ENCODE peak calls at places on chromosomes 5 and 9, in five cellular contexts. V is H54, Z is ovary, T is spleen, Q is GM12891. W is an unnamed sample.

GRCh38 chr9:126471084-126471611 is 142.6 kb upstream of the LMX1B start:
- DNase-seq in T (peak; percentile 91), Q (peak; percentile 40), V (no peak), Z (peak; percentile 40), W (peak; percentile 89)

GRCh38 chr5:170611446-170612088 is 107.7 kb downstream of the KCNIP1 start:
- DNase-seq in T (peak; percentile 35), V (no peak), Z (no peak), Q (no peak), W (no peak)

GRCh38 chr5:63310644-63311043 is 651.6 kb downstream of the HTR1A start:
- DNase-seq in Z (no peak), Q (no peak), T (no peak), V (no peak), W (no peak)

GRCh38 chr9:1047605-1048235 is 2.4 kb upstream of the DMRT2 start:
- DNase-seq in V (no peak), Z (no peak), T (no peak), Q (no peak), W (peak; percentile 82)

GRCh38 chr9:111316796-111317195 is 13.2 kb downstream of the OR2K2 start:
- DNase-seq in Z (no peak), Q (no peak), V (no peak), T (no peak), W (no peak)

GRCh38 chr9:95131023-95131943 is 186.2 kb downstream of the FANCC start:
- DNase-seq in Q (peak; percentile 47), T (no peak), Z (peak; percentile 66), V (peak; percentile 81), W (no peak)

GRCh38 chr5:157308826-157309465 is 43.0 kb downstream of the CYFIP2 start:
- DNase-seq in Q (no peak), Z (no peak), T (no peak), V (no peak), W (no peak)

GRCh38 chr9:87597710-87598200 is 100.1 kb downstream of the DAPK1 start:
- DNase-seq in T (no peak), Q (no peak), Z (no peak), V (no peak), W (no peak)

GRCh38 chr9:74952281-74953151 is at the start of gene C9orf40:
- DNase-seq in T (peak; percentile 100), V (peak; percentile 95), Q (peak; percentile 68), Z (peak; percentile 86), W (peak; percentile 93)
- TF ChIP-seq POLR2A in T (no peak), V (peak; percentile 72), Q (peak; percentile 11), Z (peak; percentile 34), W (no peak)

GRCh38 chr5:118921946-118922345 is 66.4 kb downstream of the DTWD2 start:
- DNase-seq in Z (no peak), V (no peak), Q (no peak), T (no peak), W (no peak)
- TF ChIP-seq POLR2A in Z (no peak), V (no peak), Q (no peak), T (no peak), W (no peak)

GRCh38 chr9:92293452-92294296 is at the start of gene IARS1:
- DNase-seq in Z (peak; percentile 97), Q (peak; percentile 81), V (peak; percentile 96), T (peak; percentile 98), W (peak; percentile 99)
- TF ChIP-seq POLR2A in Z (peak; percentile 64), Q (peak; percentile 96), V (peak; percentile 90), T (no peak), W (peak; percentile 33)

GRCh38 chr5:65102826-65103673 is 334.3 kb downstream of the CWC27 start:
- DNase-seq in Q (peak; percentile 50), T (peak; percentile 88), V (no peak), Z (peak; percentile 58), W (no peak)

GRCh38 chr5:65103674-65104035 is 334.9 kb downstream of the CWC27 start:
- DNase-seq in V (no peak), Q (no peak), Z (no peak), T (no peak), W (no peak)

GRCh38 chr5:65101706-65102105 is 333.0 kb downstream of the CWC27 start:
- DNase-seq in Q (no peak), Z (no peak), T (no peak), V (no peak), W (no peak)

GRCh38 chr5:65102501-65102825 is 333.7 kb downstream of the CWC27 start:
- DNase-seq in Q (no peak), Z (no peak), T (no peak), V (no peak), W (no peak)

DNA sequence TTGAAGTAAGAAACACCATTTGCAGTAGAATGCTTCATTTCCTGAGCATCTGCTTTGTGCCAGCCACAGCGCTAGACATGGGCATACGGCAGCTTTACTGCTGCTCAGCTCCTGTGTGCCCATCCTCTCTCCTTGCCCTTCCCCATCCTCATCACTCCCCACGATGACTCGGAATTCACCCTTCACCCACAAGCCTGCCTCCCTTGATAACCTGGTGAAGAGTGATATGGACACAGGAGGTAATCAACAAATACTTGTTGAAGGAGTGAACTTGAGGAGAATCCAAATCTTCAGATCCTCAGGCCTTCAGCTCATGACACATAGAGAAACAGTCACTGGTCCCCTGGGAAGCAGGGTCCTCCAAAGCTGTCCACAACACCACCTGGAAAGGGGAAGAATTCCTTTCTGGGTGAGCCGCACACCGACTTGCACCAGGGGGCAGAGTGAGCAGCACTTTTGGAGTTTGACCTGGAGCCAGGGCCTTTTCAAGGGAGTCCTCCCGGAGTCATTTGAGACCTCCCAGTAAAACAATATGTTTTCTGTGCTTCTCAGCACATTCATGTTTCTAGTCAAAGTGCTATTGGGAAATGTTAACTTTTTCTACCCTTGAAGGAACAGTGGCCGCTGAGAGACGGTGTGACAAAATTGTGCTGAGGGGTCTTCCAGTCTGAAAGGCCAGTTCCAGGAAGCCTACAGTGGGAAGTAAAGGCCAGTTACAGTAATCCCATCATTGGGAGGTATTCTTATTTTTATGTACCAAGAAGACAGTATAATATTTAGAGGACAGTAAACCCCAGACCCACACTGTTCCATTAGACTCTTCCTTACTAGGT is 332.3 kb downstream of the CWC27 start:
- DNase-seq in T (no peak), V (peak; percentile 81), Z (peak; percentile 63), Q (no peak), W (no peak)
- TF ChIP-seq POLR2A in T (no peak), V (no peak), Z (no peak), Q (no peak), W (no peak)

DNA sequence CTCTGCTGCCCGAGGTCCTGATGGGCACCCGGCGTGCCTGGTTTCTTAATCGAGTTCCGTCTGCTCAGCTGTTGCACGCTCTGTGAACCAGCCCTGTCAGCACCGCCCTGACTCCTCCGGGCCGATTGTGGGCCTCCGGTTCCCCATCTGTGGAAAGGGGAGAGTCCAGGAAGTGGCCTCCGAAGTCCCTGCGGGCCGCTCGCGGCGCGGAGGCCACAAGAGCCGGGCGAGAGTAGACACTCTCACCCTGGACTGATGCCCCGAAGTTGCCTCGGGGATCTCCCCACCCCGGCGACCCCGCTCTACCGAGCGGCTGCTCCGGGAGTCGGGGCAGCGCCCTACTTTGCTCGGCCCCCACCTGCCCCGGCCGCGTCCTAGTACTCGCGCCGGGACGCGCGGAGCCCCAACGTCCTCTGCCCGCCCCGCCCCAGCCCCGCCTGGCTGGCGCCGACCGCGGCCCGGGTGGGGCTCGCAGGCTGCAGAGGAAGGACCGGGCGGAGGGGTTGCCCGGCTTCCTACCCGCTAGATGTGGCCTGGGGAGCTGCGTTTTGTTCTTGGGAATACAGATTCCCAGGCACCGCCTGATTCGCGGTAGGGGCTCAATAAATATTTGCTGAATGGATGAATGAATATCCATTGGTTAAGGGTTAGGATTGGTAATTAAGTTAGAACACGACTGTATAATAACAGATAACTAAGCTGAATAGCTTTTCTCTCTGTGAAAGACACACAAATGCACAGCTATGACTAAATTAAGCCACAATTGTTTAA is 935 bp upstream of the ZNF367 start:
- DNase-seq in Q (peak; percentile 32), T (peak; percentile 95), V (peak; percentile 78), Z (peak; percentile 51), W (peak; percentile 83)
- TF ChIP-seq POLR2A in Q (peak; percentile 31), T (no peak), V (peak; percentile 61), Z (no peak), W (peak; percentile 59)

GRCh38 chr5:172438304-172438652 is 16.0 kb downstream of the SH3PXD2B start:
- DNase-seq in Z (no peak), Q (no peak), V (no peak), T (no peak), W (no peak)

GRCh38 chr5:172436078-172436873 is 18.0 kb downstream of the SH3PXD2B start:
- DNase-seq in T (no peak), V (no peak), Z (no peak), Q (no peak), W (no peak)

GRCh38 chr5:172435362-172436077 is 18.8 kb downstream of the SH3PXD2B start:
- DNase-seq in V (no peak), Z (no peak), T (no peak), Q (no peak), W (no peak)

GRCh38 chr5:172436874-172437369 is 17.4 kb downstream of the SH3PXD2B start:
- DNase-seq in Q (no peak), T (no peak), V (no peak), Z (no peak), W (no peak)

DNA sequence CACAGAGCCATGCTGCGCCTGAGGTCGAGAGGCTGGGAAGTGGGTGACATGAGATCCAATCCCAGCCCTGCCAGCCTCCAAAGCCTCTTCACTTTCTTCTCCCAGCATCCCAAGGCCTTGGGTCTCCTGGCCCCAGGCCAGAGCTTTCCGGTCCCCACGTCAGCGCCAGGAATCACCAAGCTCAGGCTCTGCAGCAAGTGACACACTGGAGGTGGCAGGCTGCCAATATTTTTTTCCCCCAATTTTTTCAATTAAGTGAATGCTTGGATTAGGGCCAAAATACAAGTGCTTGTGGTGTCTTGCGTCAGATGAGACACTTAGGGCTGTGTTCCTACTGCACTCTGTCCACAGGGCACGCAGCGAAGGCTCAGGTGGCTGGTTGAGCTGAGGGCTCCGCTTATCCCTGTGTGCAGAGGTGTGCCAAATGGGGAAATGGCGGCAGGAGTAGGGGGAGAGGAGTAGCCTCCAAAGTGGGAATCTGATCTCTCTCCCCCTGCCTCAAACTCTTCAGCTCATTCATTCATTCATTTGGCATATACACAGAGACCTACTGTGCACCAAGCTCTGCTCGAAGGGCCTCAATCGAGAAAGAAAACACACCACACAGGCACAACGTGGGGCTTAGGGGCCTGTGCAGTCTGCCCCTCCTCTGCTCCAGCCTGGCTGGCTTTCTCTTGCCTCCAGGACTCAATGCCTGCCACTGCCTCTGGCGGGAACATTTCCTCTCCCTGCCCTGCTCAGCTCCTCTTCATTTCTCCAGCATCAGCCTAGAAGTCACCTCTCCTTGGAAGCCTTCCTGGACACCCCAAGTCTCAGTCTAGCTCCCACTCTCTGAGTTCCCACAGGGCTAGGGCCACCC is 16.7 kb downstream of the SH3PXD2B start:
- DNase-seq in Q (no peak), V (no peak), Z (no peak), T (no peak), W (peak; percentile 88)
- TF ChIP-seq POLR2A in Q (no peak), V (no peak), Z (no peak), T (no peak), W (peak; percentile 22)

W was measured in suprapubic skin.